ENCODE peak calls at places on chromosome X, in five cellular contexts. M, W, A, T and U are unnamed samples.

GRCh38 chrX:2627272-2627867 is 63.7 kb upstream of the CD99 start:
- DNase-seq in M (no peak), W (peak; percentile 68), A (peak; percentile 45), T (no peak), U (no peak)

GRCh38 chrX:3191186-3191585 is 149.9 kb downstream of the ARSF start:
- DNase-seq in M (no peak), W (no peak), A (no peak), T (no peak), U (no peak)

GRCh38 chrX:1452497-1453389 is at the start of gene ASMTL:
- DNase-seq in M (peak; percentile 100), W (peak; percentile 99), A (peak; percentile 99), T (peak; percentile 100), U (peak; percentile 100)

GRCh38 chrX:40145001-40145631 is 47.4 kb upstream of the BCOR start:
- DNase-seq in M (no peak), W (peak; percentile 72), A (peak; percentile 23), T (no peak), U (no peak)

GRCh38 chrX:136262812-136263315 is 11.7 kb upstream of the MAP7D3 start:
- DNase-seq in M (no peak), W (no peak), A (no peak), T (no peak), U (no peak)

GRCh38 chrX:50677789-50678188 is 136.2 kb downstream of the SHROOM4 start:
- DNase-seq in M (no peak), W (no peak), A (no peak), T (no peak), U (no peak)

GRCh38 chrX:44432641-44433040 is 89.2 kb upstream of the EFHC2 start:
- DNase-seq in M (no peak), W (no peak), A (no peak), T (no peak), U (no peak)

GRCh38 chrX:84153538-84153937 is 34.5 kb downstream of the RPS6KA6 start:
- DNase-seq in M (no peak), W (no peak), A (no peak), T (no peak), U (no peak)

GRCh38 chrX:41397228-41397627 is 49.9 kb upstream of the NYX start:
- DNase-seq in M (no peak), W (no peak), A (no peak), T (no peak), U (no peak)

GRCh38 chrX:114580336-114580735 is 3.5 kb upstream of the HTR2C start:
- DNase-seq in M (no peak), W (no peak), A (no peak), T (no peak), U (no peak)
- TF ChIP-seq CTCF in M (no peak), W (no peak), A (no peak), T (no peak), U (no peak)

GRCh38 chrX:115337735-115338134 is 48.2 kb downstream of the LUZP4 start:
- DNase-seq in M (no peak), W (no peak), A (no peak), T (no peak), U (no peak)
- TF ChIP-seq CTCF in M (no peak), W (no peak), A (no peak), T (no peak), U (no peak)

GRCh38 chrX:9530848-9531274 is 66.0 kb downstream of the TBL1X start:
- DNase-seq in M (peak; percentile 78), W (peak; percentile 54), A (peak; percentile 43), T (peak; percentile 80), U (no peak)
- TF ChIP-seq CTCF in M (no peak), W (no peak), A (no peak), T (no peak), U (no peak)

GRCh38 chrX:139126493-139126892 is 404.0 kb upstream of the F9 start:
- DNase-seq in M (no peak), W (peak; percentile 30), A (peak; percentile 8), T (no peak), U (no peak)
- TF ChIP-seq CTCF in M (no peak), W (peak; percentile 60), A (peak; percentile 28), T (peak; percentile 69), U (no peak)

GRCh38 chrX:148070504-148070877 is 89.4 kb downstream of the FMR1NB start:
- DNase-seq in M (no peak), W (no peak), A (no peak), T (no peak), U (no peak)
- TF ChIP-seq CTCF in M (no peak), W (no peak), A (no peak), T (no peak), U (peak; percentile 42)